ENCODE peak calls at places on chromosomes 3 and 15, in seven cellular contexts. X is epithelial cell of esophagus, I is type B pancreatic cell, Q is fibroblast of the aortic adventitia, G is BE2C, U is GM12865, N is left ventricle myocardium inferior. J is an unnamed sample.

GRCh38 chr15:48153526-48153925 is 24.6 kb downstream of the MYEF2 start:
- DNase-seq in X (no peak), I (no peak), Q (no peak), G (no peak), U (no peak), N (no peak), J (no peak)

GRCh38 chr15:92306662-92307061 is 87.0 kb upstream of the ST8SIA2 start:
- DNase-seq in X (no peak), I (no peak), Q (no peak), G (no peak), U (peak; percentile 15), N (no peak), J (peak; percentile 33)

GRCh38 chr3:119664850-119665379 is 4.5 kb upstream of the POPDC2 start:
- DNase-seq in X (peak; percentile 74), I (no peak), Q (peak; percentile 68), G (no peak), U (peak; percentile 22), N (no peak), J (no peak)

GRCh38 chr3:197317250-197317963 is 19.0 kb upstream of the DLG1 start:
- DNase-seq in X (peak; percentile 92), I (no peak), Q (peak; percentile 95), G (no peak), U (no peak), N (no peak), J (no peak)

GRCh38 chr3:170728181-170728580 is 141.8 kb downstream of the RPL22L1 start:
- DNase-seq in X (no peak), I (no peak), Q (no peak), G (no peak), U (no peak), N (no peak), J (no peak)

GRCh38 chr3:130779031-130779430 is 32.4 kb upstream of the PIK3R4 start:
- DNase-seq in X (no peak), I (no peak), Q (no peak), G (no peak), U (peak; percentile 82), N (no peak), J (no peak)

GRCh38 chr3:128254967-128255366 is 101.7 kb downstream of the EEFSEC start:
- DNase-seq in X (no peak), I (no peak), Q (no peak), G (no peak), U (no peak), N (no peak), J (no peak)

GRCh38 chr15:44029940-44030568 is 165.0 kb downstream of the FRMD5 start:
- DNase-seq in X (peak; percentile 52), I (no peak), Q (peak; percentile 71), G (no peak), U (no peak), N (no peak), J (no peak)

GRCh38 chr15:41597787-41598186 is 38.8 kb downstream of the TYRO3 start:
- DNase-seq in X (no peak), I (no peak), Q (no peak), G (no peak), U (no peak), N (no peak), J (no peak)

GRCh38 chr15:97604673-97605072 is 355.8 kb upstream of the ARRDC4 start:
- DNase-seq in X (no peak), I (no peak), Q (no peak), G (no peak), U (no peak), N (no peak), J (no peak)

GRCh38 chr3:184758056-184758455 is 46.2 kb upstream of the MAGEF1 start:
- DNase-seq in X (no peak), I (no peak), Q (no peak), G (no peak), U (no peak), N (no peak), J (no peak)

GRCh38 chr3:195260286-195260905 is 10.6 kb downstream of the XXYLT1 start:
- DNase-seq in X (no peak), I (no peak), Q (no peak), G (no peak), U (peak; percentile 28), N (no peak), J (no peak)

GRCh38 chr3:4356642-4357041 is 53.5 kb downstream of the SETMAR start:
- DNase-seq in X (no peak), I (no peak), Q (no peak), G (peak; percentile 29), U (no peak), N (no peak), J (no peak)

GRCh38 chr15:64163662-64164362 is 990 bp upstream of the PPIB start:
- DNase-seq in X (peak; percentile 64), I (no peak), Q (peak; percentile 24), G (no peak), U (peak; percentile 65), N (no peak), J (no peak)

GRCh38 chr15:71804226-71804625 is 6.1 kb upstream of the NR2E3 start:
- DNase-seq in X (no peak), I (no peak), Q (no peak), G (no peak), U (peak; percentile 35), N (no peak), J (no peak)

GRCh38 chr3:102346897-102347296 is 87.9 kb upstream of the ZPLD1 start:
- DNase-seq in X (peak; percentile 10), I (no peak), Q (no peak), G (no peak), U (no peak), N (no peak), J (no peak)

GRCh38 chr3:157543491-157544035 is 40.3 kb upstream of the VEPH1 start:
- DNase-seq in X (no peak), I (no peak), Q (no peak), G (no peak), U (no peak), N (no peak), J (no peak)

GRCh38 chr3:102169915-102170479 is 264.8 kb upstream of the ZPLD1 start:
- DNase-seq in X (no peak), I (no peak), Q (peak; percentile 43), G (peak; percentile 16), U (no peak), N (no peak), J (no peak)

GRCh38 chr3:108125550-108126071 is 34.8 kb upstream of the CD47 start:
- DNase-seq in X (no peak), I (no peak), Q (no peak), G (no peak), U (peak; percentile 92), N (no peak), J (no peak)

GRCh38 chr3:110608566-110608965 is 463.1 kb upstream of the NECTIN3 start:
- DNase-seq in X (peak; percentile 5), I (no peak), Q (peak; percentile 64), G (no peak), U (no peak), N (no peak), J (no peak)

GRCh38 chr3:158395421-158395820 is 175.6 kb upstream of the MLF1 start:
- DNase-seq in X (peak; percentile 3), I (no peak), Q (no peak), G (no peak), U (no peak), N (no peak), J (no peak)

GRCh38 chr3:62546266-62546665 is 172.9 kb upstream of the FEZF2 start:
- DNase-seq in X (no peak), I (no peak), Q (no peak), G (no peak), U (no peak), N (no peak), J (no peak)

GRCh38 chr3:73768594-73769308 is 144.0 kb upstream of the PDZRN3 start:
- DNase-seq in X (no peak), I (no peak), Q (peak; percentile 70), G (no peak), U (no peak), N (no peak), J (no peak)
- TF ChIP-seq CTCF in X (no peak), I (no peak), Q (no peak), G (peak; percentile 22), U (no peak), N (no peak), J (no peak)

DNA sequence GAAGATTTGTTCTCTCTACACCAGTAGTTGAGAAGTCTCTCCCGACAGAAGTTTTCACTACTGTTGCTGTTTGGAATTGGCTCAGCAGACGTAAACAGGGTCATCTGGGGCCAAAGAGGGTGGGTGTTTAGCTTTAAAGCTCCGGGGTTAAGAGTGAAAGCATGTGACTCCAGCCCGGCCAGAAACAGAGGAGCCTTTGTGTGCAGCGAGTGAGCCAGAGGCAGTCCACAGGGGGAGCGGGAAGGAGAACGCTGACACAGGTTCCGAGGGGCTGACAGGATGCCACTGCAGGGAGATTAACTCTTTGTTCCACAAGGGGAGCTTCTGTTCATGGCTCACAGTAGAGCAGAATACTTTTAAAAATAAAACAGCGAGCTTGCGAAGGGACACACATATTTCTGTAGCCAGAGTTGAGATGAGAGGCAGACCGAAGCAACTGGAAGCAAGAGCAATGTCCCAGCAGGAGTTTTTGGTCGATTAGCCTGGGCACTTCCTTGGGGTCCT is 26.9 kb downstream of the BMF start:
- DNase-seq in X (no peak), I (peak; percentile 82), Q (peak; percentile 59), G (peak; percentile 56), U (no peak), N (peak; percentile 78), J (no peak)
- TF ChIP-seq CTCF in X (no peak), I (peak; percentile 46), Q (no peak), G (no peak), U (no peak), N (peak; percentile 20), J (no peak)

DNA sequence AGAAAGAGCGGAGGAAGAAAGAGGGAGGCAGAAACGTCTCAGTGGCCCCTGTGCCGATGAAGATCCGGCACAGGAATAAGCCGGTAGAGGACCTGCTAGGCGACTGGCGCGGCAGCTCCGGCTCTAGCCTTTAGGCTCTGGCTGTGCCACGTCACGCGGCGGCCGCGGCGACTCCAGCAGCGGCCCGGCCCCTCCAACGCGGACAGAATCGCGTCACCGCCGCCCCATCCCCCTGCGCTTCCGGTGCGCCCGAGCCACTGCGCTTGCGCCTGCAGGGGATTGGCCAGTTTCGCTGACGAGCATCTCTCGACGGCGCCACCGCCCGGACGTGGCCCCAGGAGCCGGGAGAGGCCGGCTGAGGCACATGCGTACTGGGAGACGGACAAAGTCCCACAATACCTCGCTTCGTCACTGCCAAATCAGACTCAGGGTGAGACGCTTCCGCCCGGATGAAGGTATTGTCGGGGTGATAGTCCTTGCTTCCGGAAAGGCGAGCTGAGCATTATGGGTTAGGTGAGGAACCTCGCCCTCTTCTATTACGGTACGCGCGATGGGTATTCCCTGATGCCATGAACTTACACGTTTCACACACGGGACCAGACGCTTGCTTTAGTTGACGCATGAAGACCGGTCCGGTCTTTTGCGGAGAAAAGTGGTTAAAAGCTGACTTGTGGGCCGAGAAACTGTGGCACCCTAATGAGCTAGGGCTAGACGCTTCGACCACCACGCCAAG is at the start of gene ARF4:
- DNase-seq in X (peak; percentile 100), I (peak; percentile 100), Q (peak; percentile 99), G (peak; percentile 95), U (peak; percentile 100), N (peak; percentile 99), J (peak; percentile 100)
- TF ChIP-seq CTCF in X (peak; percentile 14), I (no peak), Q (peak; percentile 16), G (no peak), U (peak; percentile 25), N (peak; percentile 23), J (no peak)

GRCh38 chr15:57079446-57079845 is 161.0 kb downstream of the TCF12 start:
- DNase-seq in X (no peak), I (no peak), Q (no peak), G (no peak), U (no peak), N (no peak), J (no peak)
- TF ChIP-seq CTCF in X (no peak), I (no peak), Q (no peak), G (no peak), U (no peak), N (no peak), J (no peak)